ENCODE peak calls at places on chromosome 14, in six cellular contexts. S, A, F, Y, R and T are unnamed samples.

GRCh38 chr14:93036652-93037341 is 78.9 kb downstream of the ITPK1 start:
- DNase-seq in S (no peak), A (no peak), F (no peak), Y (no peak), R (no peak), T (peak)

GRCh38 chr14:67566908-67567307 is 33.2 kb downstream of the PIGH start:
- DNase-seq in S (no peak), A (no peak), F (no peak), Y (no peak), R (no peak), T (peak)

GRCh38 chr14:102182901-102183619 is 43.4 kb downstream of the WDR20 start:
- DNase-seq in S (no peak), A (no peak), F (no peak), Y (no peak), R (no peak), T (no peak)

GRCh38 chr14:103624860-103625259 is 4.2 kb upstream of the KLC1 start:
- DNase-seq in S (no peak), A (peak), F (no peak), Y (peak), R (peak), T (peak)

GRCh38 chr14:22266141-22266442 is 322.9 kb downstream of the DAD1 start:
- DNase-seq in S (no peak), A (no peak), F (no peak), Y (no peak), R (peak), T (no peak)

GRCh38 chr14:98582276-98582675 is 689.7 kb downstream of the BCL11B start:
- DNase-seq in S (no peak), A (no peak), F (no peak), Y (no peak), R (no peak), T (no peak)

GRCh38 chr14:55398679-55399078 is 13.0 kb downstream of the ATG14 start:
- DNase-seq in S (no peak), A (peak), F (no peak), Y (no peak), R (peak), T (peak)

GRCh38 chr14:22370084-22370847 is 218.8 kb downstream of the DAD1 start:
- DNase-seq in S (no peak), A (no peak), F (no peak), Y (no peak), R (peak), T (no peak)

GRCh38 chr14:76993743-76994142 is 34.8 kb downstream of the IRF2BPL start:
- DNase-seq in S (no peak), A (no peak), F (no peak), Y (no peak), R (no peak), T (no peak)

GRCh38 chr14:71521238-71521637 is 411.0 kb upstream of the RGS6 start:
- DNase-seq in S (no peak), A (no peak), F (no peak), Y (no peak), R (peak), T (no peak)

GRCh38 chr14:50082784-50083466 is 33.4 kb downstream of the VCPKMT start:
- DNase-seq in S (no peak), A (peak), F (no peak), Y (peak), R (peak), T (no peak)

GRCh38 chr14:100773331-100774163 is 46.9 kb downstream of the DLK1 start:
- DNase-seq in S (no peak), A (no peak), F (no peak), Y (no peak), R (no peak), T (no peak)

GRCh38 chr14:93160353-93160801 is 24.3 kb downstream of the MOAP1 start:
- DNase-seq in S (no peak), A (no peak), F (no peak), Y (no peak), R (peak), T (peak)

GRCh38 chr14:67971627-67972625 is 152.3 kb downstream of the RAD51B start:
- DNase-seq in S (no peak), A (no peak), F (no peak), Y (no peak), R (peak), T (no peak)

GRCh38 chr14:105163040-105163742 is 5.4 kb downstream of the JAG2 start:
- DNase-seq in S (no peak), A (no peak), F (peak), Y (no peak), R (no peak), T (no peak)

GRCh38 chr14:64755661-64756265 is 51.5 kb downstream of the PLEKHG3 start:
- DNase-seq in S (no peak), A (no peak), F (no peak), Y (peak), R (peak), T (peak)

GRCh38 chr14:38851109-38851508 is 251.9 kb downstream of the SEC23A start:
- DNase-seq in S (no peak), A (no peak), F (no peak), Y (no peak), R (no peak), T (no peak)